ENCODE peak calls at places on chromosomes 4 and X, in six cellular contexts. X is left lung, Z is fibroblast of mammary gland, T is choroid plexus epithelial cell, W is foreskin fibroblast, M is heart left ventricle. V is an unnamed sample.

GRCh38 chrX:72045141-72045540 is 86.6 kb downstream of the RTL5 start:
- DNase-seq in X (no peak), Z (no peak), T (no peak), W (no peak), M (no peak), V (no peak)

GRCh38 chrX:150543230-150544155 is 24.9 kb upstream of the MTM1 start:
- DNase-seq in X (no peak), Z (no peak), T (no peak), W (no peak), M (no peak), V (no peak)

GRCh38 chr4:178395798-178396197 is 953.6 kb upstream of the AGA start:
- DNase-seq in X (no peak), Z (no peak), T (no peak), W (no peak), M (no peak), V (no peak)

GRCh38 chr4:86247906-86248305 is 111.9 kb downstream of the MAPK10 start:
- DNase-seq in X (no peak), Z (no peak), T (no peak), W (no peak), M (no peak), V (no peak)

GRCh38 chr4:79913581-79913980 is 159.4 kb downstream of the ANTXR2 start:
- DNase-seq in X (no peak), Z (peak; percentile 59), T (peak; percentile 84), W (peak; percentile 52), M (no peak), V (peak; percentile 48)

GRCh38 chrX:12137982-12138365 is 299 bp upstream of the FRMPD4 start:
- DNase-seq in X (no peak), Z (no peak), T (no peak), W (no peak), M (no peak), V (no peak)

GRCh38 chr4:106266201-106266600 is 49.8 kb downstream of the TBCK start:
- DNase-seq in X (no peak), Z (peak; percentile 65), T (peak; percentile 86), W (no peak), M (no peak), V (peak; percentile 70)

GRCh38 chr4:77843628-77844027 is 19.0 kb upstream of the MRPL1 start:
- DNase-seq in X (no peak), Z (no peak), T (no peak), W (no peak), M (no peak), V (no peak)

GRCh38 chr4:22434895-22435294 is 81.0 kb downstream of the ADGRA3 start:
- DNase-seq in X (no peak), Z (peak; percentile 62), T (peak; percentile 86), W (peak; percentile 35), M (no peak), V (peak; percentile 28)

GRCh38 chr4:24598025-24598424 is 13.7 kb upstream of the DHX15 start:
- DNase-seq in X (peak; percentile 77), Z (no peak), T (no peak), W (no peak), M (no peak), V (no peak)

GRCh38 chr4:107156443-107156842 is 120.3 kb upstream of the DKK2 start:
- DNase-seq in X (no peak), Z (no peak), T (no peak), W (no peak), M (no peak), V (no peak)

GRCh38 chr4:98614655-98615054 is 43.8 kb downstream of the TSPAN5 start:
- DNase-seq in X (no peak), Z (peak; percentile 43), T (no peak), W (peak; percentile 68), M (no peak), V (peak; percentile 42)

GRCh38 chr4:125355791-125356190 is 41.0 kb downstream of the FAT4 start:
- DNase-seq in X (no peak), Z (no peak), T (peak; percentile 18), W (no peak), M (no peak), V (no peak)

GRCh38 chr4:13445841-13446790 is 38.0 kb downstream of the RAB28 start:
- DNase-seq in X (no peak), Z (no peak), T (no peak), W (no peak), M (peak; percentile 62), V (no peak)

GRCh38 chrX:77505227-77505626 is 58.0 kb downstream of the FGF16 start:
- DNase-seq in X (no peak), Z (peak; percentile 53), T (peak; percentile 80), W (peak; percentile 40), M (no peak), V (no peak)

GRCh38 chr4:159297088-159297487 is 194.2 kb downstream of the RAPGEF2 start:
- DNase-seq in X (no peak), Z (no peak), T (peak; percentile 51), W (no peak), M (no peak), V (no peak)

GRCh38 chrX:26889574-26889973 is 573.6 kb downstream of the PPP4R3C start:
- DNase-seq in X (no peak), Z (no peak), T (no peak), W (peak; percentile 14), M (no peak), V (no peak)

GRCh38 chrX:31555506-31555905 is 483.7 kb upstream of the FTHL17 start:
- DNase-seq in X (no peak), Z (peak; percentile 8), T (no peak), W (no peak), M (no peak), V (no peak)

GRCh38 chr4:65653740-65654361 is 16.4 kb downstream of the EPHA5 start:
- DNase-seq in X (no peak), Z (no peak), T (peak; percentile 55), W (no peak), M (no peak), V (no peak)

GRCh38 chrX:136747003-136747986 is 33.4 kb downstream of the ARHGEF6 start:
- DNase-seq in X (no peak), Z (no peak), T (no peak), W (no peak), M (no peak), V (no peak)

GRCh38 chrX:40868868-40869267 is 133.5 kb upstream of the MED14 start:
- DNase-seq in X (no peak), Z (no peak), T (no peak), W (no peak), M (no peak), V (no peak)

GRCh38 chr4:38360201-38360600 is 303.8 kb upstream of the KLF3 start:
- DNase-seq in X (no peak), Z (no peak), T (no peak), W (no peak), M (no peak), V (no peak)

GRCh38 chr4:156974264-156974663 is 2.7 kb upstream of the PDGFC start:
- DNase-seq in X (no peak), Z (peak; percentile 62), T (peak; percentile 91), W (peak; percentile 43), M (no peak), V (peak; percentile 61)

GRCh38 chr4:70704333-70705145 is 16.2 kb downstream of the UTP3 start:
- DNase-seq in X (peak; percentile 94), Z (peak; percentile 61), T (peak; percentile 69), W (peak; percentile 69), M (peak; percentile 90), V (peak; percentile 23)

GRCh38 chr4:154503598-154503997 is 12.0 kb upstream of the DCHS2 start:
- DNase-seq in X (no peak), Z (peak; percentile 41), T (peak; percentile 43), W (no peak), M (no peak), V (peak; percentile 6)
- TF ChIP-seq CTCF in X (peak; percentile 17), Z (peak; percentile 65), T (peak; percentile 64), W (peak; percentile 46), M (peak; percentile 14), V (peak; percentile 75)

GRCh38 chr4:173237152-173237551 is 68.5 kb downstream of the GALNT7 start:
- DNase-seq in X (no peak), Z (no peak), T (no peak), W (no peak), M (no peak), V (peak; percentile 4)

GRCh38 chr4:173235050-173235449 is 66.4 kb downstream of the GALNT7 start:
- DNase-seq in X (no peak), Z (no peak), T (no peak), W (no peak), M (no peak), V (no peak)

GRCh38 chr4:173227753-173228152 is 59.1 kb downstream of the GALNT7 start:
- DNase-seq in X (no peak), Z (no peak), T (no peak), W (no peak), M (no peak), V (no peak)

GRCh38 chr4:173230077-173230476 is 61.5 kb downstream of the GALNT7 start:
- DNase-seq in X (no peak), Z (no peak), T (no peak), W (no peak), M (no peak), V (no peak)

DNA sequence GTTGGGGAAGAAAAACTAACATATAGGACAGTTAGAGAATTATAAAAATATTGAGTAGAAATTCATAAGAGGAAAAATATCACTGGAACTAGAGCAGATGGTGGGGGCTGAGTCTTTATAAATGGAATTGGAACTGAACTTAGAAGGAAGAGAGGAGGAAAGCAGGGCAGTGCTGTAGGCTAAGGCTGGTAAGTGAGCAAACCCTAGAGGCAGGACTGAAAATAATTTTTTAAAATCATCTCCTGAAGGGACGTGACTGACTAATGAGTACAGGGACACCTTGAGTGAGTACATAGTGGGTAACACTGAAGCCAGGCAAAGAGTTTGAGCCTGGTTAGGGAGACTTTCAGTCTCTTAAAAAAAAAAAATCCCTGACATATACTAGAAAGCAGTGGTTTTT is 63.3 kb downstream of the GALNT7 start:
- DNase-seq in X (no peak), Z (peak; percentile 22), T (peak; percentile 72), W (no peak), M (no peak), V (no peak)
- TF ChIP-seq CTCF in X (no peak), Z (peak; percentile 18), T (peak; percentile 64), W (no peak), M (no peak), V (peak; percentile 34)

GRCh38 chr4:170990989-170991589 is 822.1 kb upstream of the GALNTL6 start:
- DNase-seq in X (no peak), Z (peak; percentile 24), T (peak; percentile 55), W (no peak), M (no peak), V (no peak)
- TF ChIP-seq CTCF in X (peak; percentile 21), Z (peak; percentile 42), T (peak; percentile 58), W (no peak), M (no peak), V (no peak)

GRCh38 chrX:154136627-154137161 is 7.3 kb upstream of the OPN1LW start:
- DNase-seq in X (peak; percentile 90), Z (peak; percentile 31), T (peak; percentile 36), W (peak; percentile 16), M (peak; percentile 83), V (no peak)
- TF ChIP-seq CTCF in X (peak; percentile 55), Z (no peak), T (peak; percentile 60), W (peak; percentile 60), M (peak; percentile 69), V (peak; percentile 79)